ENCODE peak calls at places on chromosomes 2 and 18, in six cellular contexts. O is mesendoderm; Z is effector memory CD4-positive, alpha-beta T cell; L is A549; H is heart left ventricle; Q is kidney. V is an unnamed sample.
A peak's percentile ranks its signal among the peaks of the same experiment; 100 is the strongest.

GRCh38 chr2:118696786-118697465 is 150.5 kb downstream of the EN1 start:
- DNase-seq in Z (no peak), Q (no peak), L (no peak), O (peak; percentile 27), H (no peak), V (no peak)

GRCh38 chr2:189096769-189097447 is 82.7 kb downstream of the COL5A2 start:
- DNase-seq in O (peak; percentile 35), Z (no peak), H (no peak), Q (no peak), L (peak; percentile 7), V (no peak)

GRCh38 chr2:188333751-188334524 is 42.3 kb downstream of the GULP1 start:
- DNase-seq in Z (no peak), O (no peak), Q (peak; percentile 75), H (no peak), L (no peak), V (peak; percentile 30)

GRCh38 chr2:154710685-154711084 is 12.2 kb downstream of the KCNJ3 start:
- DNase-seq in H (no peak), L (no peak), Z (no peak), O (no peak), Q (no peak), V (no peak)

GRCh38 chr2:20624884-20625485 is 25.9 kb downstream of the HS1BP3 start:
- DNase-seq in Z (no peak), L (no peak), O (no peak), Q (peak; percentile 35), H (peak; percentile 22), V (no peak)

GRCh38 chr18:48866028-48866733 is 84.6 kb downstream of the SMAD7 start:
- DNase-seq in O (no peak), Z (no peak), Q (peak; percentile 82), H (no peak), L (no peak), V (peak; percentile 80)

GRCh38 chr2:218168635-218169462 is 2.1 kb upstream of the CXCR1 start:
- DNase-seq in Z (peak; percentile 46), Q (no peak), H (no peak), L (peak; percentile 35), O (peak; percentile 71), V (peak; percentile 77)

GRCh38 chr2:152861349-152861942 is 143.0 kb downstream of the ARL6IP6 start:
- DNase-seq in L (peak; percentile 35), Q (no peak), Z (no peak), H (no peak), O (peak; percentile 68), V (peak; percentile 36)

GRCh38 chr2:14634223-14634884 is 1.8 kb downstream of the LRATD1 start:
- DNase-seq in Q (peak; percentile 93), L (peak; percentile 82), Z (no peak), H (peak; percentile 81), O (peak; percentile 90), V (peak; percentile 93)

GRCh38 chr2:207122914-207123744 is 42.6 kb downstream of the KLF7 start:
- DNase-seq in O (peak; percentile 98), Z (no peak), H (no peak), L (no peak), Q (no peak), V (no peak)

GRCh38 chr2:188291142-188291616 is 495 bp upstream of the GULP1 start:
- DNase-seq in H (no peak), O (peak; percentile 66), Z (no peak), Q (no peak), L (peak; percentile 22), V (peak; percentile 66)

GRCh38 chr2:62424899-62425298 is 81.1 kb downstream of the TMEM17 start:
- DNase-seq in H (no peak), Q (no peak), O (no peak), Z (no peak), L (no peak), V (no peak)

GRCh38 chr18:28855524-28855923 is 678.6 kb upstream of the CDH2 start:
- DNase-seq in L (no peak), H (no peak), O (peak; percentile 6), Z (no peak), Q (no peak), V (no peak)

GRCh38 chr2:71455741-71456569 is 2.6 kb downstream of the DYSF start:
- DNase-seq in Q (no peak), L (no peak), Z (no peak), H (peak; percentile 66), O (peak; percentile 83), V (no peak)

GRCh38 chr2:152309352-152310214 is 25.4 kb upstream of the FMNL2 start:
- DNase-seq in H (no peak), L (peak; percentile 28), Z (no peak), Q (no peak), O (no peak), V (no peak)

GRCh38 chr2:76684762-76685161 is 837.4 kb downstream of the LRRTM4 start:
- DNase-seq in Q (no peak), H (no peak), L (no peak), O (peak; percentile 59), Z (no peak), V (no peak)

GRCh38 chr18:58496231-58496630 is 132.7 kb downstream of the ALPK2 start:
- DNase-seq in Z (no peak), O (no peak), L (no peak), H (no peak), Q (no peak), V (no peak)

GRCh38 chr2:171409436-171409971 is 24.3 kb downstream of the METTL8 start:
- DNase-seq in L (no peak), Z (no peak), Q (no peak), O (peak; percentile 75), H (no peak), V (no peak)

GRCh38 chr2:217790195-217790594 is 212.6 kb downstream of the TNS1 start:
- DNase-seq in O (peak; percentile 66), Z (peak; percentile 11), H (peak; percentile 56), L (no peak), Q (no peak), V (no peak)

GRCh38 chr2:101949304-101949703 is 42.5 kb upstream of the IL1R2 start:
- DNase-seq in H (no peak), L (no peak), O (no peak), Z (no peak), Q (no peak), V (no peak)

GRCh38 chr2:161956751-161957150 is 117.3 kb downstream of the DPP4 start:
- DNase-seq in Q (no peak), Z (no peak), L (no peak), O (no peak), H (no peak), V (no peak)

GRCh38 chr18:34540897-34541296 is 169.2 kb upstream of the DTNA start:
- DNase-seq in Z (no peak), O (no peak), L (no peak), Q (no peak), H (no peak), V (no peak)

GRCh38 chr2:40240067-40240466 is 211.8 kb downstream of the SLC8A1 start:
- DNase-seq in H (peak; percentile 88), Q (peak; percentile 92), L (no peak), O (no peak), Z (no peak), V (peak; percentile 68)

GRCh38 chr2:231932985-231933915 is 7.1 kb upstream of the NPPC start:
- DNase-seq in Z (no peak), L (no peak), H (no peak), Q (no peak), O (no peak), V (no peak)

GRCh38 chr2:224933416-224933815 is 108.9 kb downstream of the DOCK10 start:
- DNase-seq in O (no peak), H (no peak), L (no peak), Z (no peak), Q (no peak), V (no peak)

GRCh38 chr2:134164306-134164705 is 89.6 kb upstream of the MGAT5 start:
- DNase-seq in H (no peak), Z (no peak), L (no peak), Q (no peak), O (no peak), V (no peak)

GRCh38 chr2:20620696-20621365 is 30.1 kb downstream of the HS1BP3 start:
- DNase-seq in Q (peak; percentile 59), O (no peak), H (peak; percentile 44), Z (no peak), L (no peak), V (peak; percentile 3)

GRCh38 chr18:9437049-9437448 is 38.3 kb upstream of the RALBP1 start:
- DNase-seq in O (no peak), H (no peak), Q (no peak), Z (no peak), L (no peak), V (no peak)

GRCh38 chr2:191247381-191248057 is 2.3 kb downstream of the MYO1B start:
- DNase-seq in L (peak; percentile 81), Z (no peak), H (no peak), O (peak; percentile 94), Q (no peak), V (peak; percentile 35)

DNA sequence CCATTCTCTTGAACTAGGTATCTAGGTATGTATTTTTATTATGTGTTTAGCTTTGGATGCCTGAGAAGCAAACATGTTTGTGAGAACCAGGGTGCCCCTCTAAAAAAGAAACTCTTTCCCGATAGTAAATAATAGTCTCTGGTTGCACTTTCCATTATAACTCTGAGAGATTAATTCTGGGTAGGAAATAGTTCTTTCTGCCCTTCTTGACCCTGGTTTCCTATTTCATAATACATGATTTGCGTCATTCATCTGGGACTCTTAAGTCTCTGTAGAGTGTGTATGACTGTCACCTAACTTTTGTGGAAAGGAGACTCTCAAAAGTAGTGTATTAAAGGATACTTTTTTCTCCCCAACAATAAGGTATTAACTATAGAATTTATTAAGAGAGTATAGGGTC is 31.5 kb downstream of the ACSL3 start:
- DNase-seq in H (no peak), Z (no peak), O (no peak), L (no peak), Q (no peak), V (no peak)
- H3K4me3 ChIP-seq in H (no peak overlapping the region), Z (no peak overlapping the region), O (no peak overlapping the region), L (peak overlapping the region; percentile 14), Q (no peak overlapping the region), V (no peak overlapping the region)

GRCh38 chr18:21660078-21660477 is 44.5 kb downstream of the ABHD3 start:
- DNase-seq in H (no peak), Q (no peak), L (no peak), O (no peak), Z (no peak), V (no peak)
- H3K4me1 ChIP-seq in H (no peaks in the 10 kb centered on the region), Q (no peaks in the 10 kb centered on the region), L (peaks cover 37% of the 10 kb centered on the region), O (no peaks in the 10 kb centered on the region), Z (no peaks in the 10 kb centered on the region), V (peaks cover 3% of the 10 kb centered on the region)

GRCh38 chr2:105397025-105397722 is 1.7 kb downstream of the FHL2 start:
- DNase-seq in Q (no peak), O (peak; percentile 18), L (peak; percentile 40), H (no peak), Z (no peak), V (no peak)
- H3K4me3 ChIP-seq in Q (peak overlapping the region; percentile 62), O (no peak overlapping the region), L (peak overlapping the region; percentile 81), H (peak overlapping the region; percentile 62), Z (no peak overlapping the region), V (no peak overlapping the region)

GRCh38 chr2:158996378-158996993 is 28.0 kb downstream of the TANC1 start:
- DNase-seq in L (no peak), Z (no peak), O (no peak), Q (no peak), H (no peak), V (no peak)

GRCh38 chr2:158997037-158997785 is 28.8 kb downstream of the TANC1 start:
- DNase-seq in L (no peak), Z (no peak), Q (no peak), H (no peak), O (no peak), V (no peak)

GRCh38 chr2:158998486-158999248 is 30.2 kb downstream of the TANC1 start:
- DNase-seq in O (no peak), L (no peak), Z (no peak), Q (no peak), H (no peak), V (no peak)

GRCh38 chr2:159000072-159000471 is 31.6 kb downstream of the TANC1 start:
- DNase-seq in L (no peak), O (no peak), Q (no peak), H (no peak), Z (no peak), V (no peak)

GRCh38 chr2:158999458-158999857 is 31.0 kb downstream of the TANC1 start:
- DNase-seq in Q (no peak), Z (no peak), H (no peak), O (no peak), L (no peak), V (no peak)
- H3K4me1 ChIP-seq in Q (peaks cover 5% of the 10 kb centered on the region), Z (no peaks in the 10 kb centered on the region), H (peaks cover 31% of the 10 kb centered on the region), O (peaks cover 6% of the 10 kb centered on the region), L (peaks cover 74% of the 10 kb centered on the region), V (peaks cover 26% of the 10 kb centered on the region)

V was measured in body of pancreas.